ENCODE peak calls at places on chromosomes 7 and 10, in seven cellular contexts. X is GM23248, U is IMR-90, T is GM12878, S is fibroblast of lung, I is trophoblast cell, Z is HCT116. C is an unnamed sample.

GRCh38 chr7:4712371-4713182 is 30.5 kb downstream of the FOXK1 start:
- DNase-seq in T (no peak), I (peak; percentile 11), S (peak; percentile 38), Z (no peak), U (peak; percentile 36), X (peak; percentile 77), C (peak; percentile 76)

GRCh38 chr7:111226800-111227199 is 135.9 kb downstream of the LRRN3 start:
- DNase-seq in T (no peak), S (no peak), X (no peak), Z (no peak), I (no peak), U (no peak), C (no peak)

GRCh38 chr10:88401671-88402347 is 181.3 kb downstream of the RNLS start:
- DNase-seq in Z (no peak), S (peak; percentile 54), T (no peak), X (peak; percentile 57), I (peak; percentile 39), U (peak; percentile 35), C (no peak)

GRCh38 chr7:31094271-31094670 is 42.2 kb downstream of the ADCYAP1R1 start:
- DNase-seq in T (no peak), Z (no peak), U (no peak), S (no peak), X (no peak), I (no peak), C (no peak)

GRCh38 chr10:35083242-35083641 is 6.9 kb downstream of the CUL2 start:
- DNase-seq in X (no peak), T (no peak), S (no peak), U (no peak), I (no peak), Z (no peak), C (no peak)

GRCh38 chr10:5479481-5480161 is 19.7 kb downstream of the CALML5 start:
- DNase-seq in I (no peak), X (no peak), S (no peak), Z (no peak), T (no peak), U (no peak), C (no peak)

GRCh38 chr7:46616636-46617035 is 695.6 kb upstream of the IGFBP3 start:
- DNase-seq in X (peak; percentile 20), Z (no peak), S (no peak), U (peak; percentile 34), T (no peak), I (no peak), C (peak; percentile 16)

GRCh38 chr10:12140038-12140437 is 10.6 kb downstream of the SEC61A2 start:
- DNase-seq in Z (no peak), S (no peak), I (no peak), T (no peak), U (no peak), X (no peak), C (no peak)

GRCh38 chr7:2063562-2064360 is 169.0 kb downstream of the MAD1L1 start:
- DNase-seq in U (peak; percentile 17), S (peak; percentile 27), T (no peak), X (peak; percentile 58), I (no peak), Z (no peak), C (peak; percentile 45)

GRCh38 chr10:118423800-118424479 is 81.8 kb upstream of the FAM204A start:
- DNase-seq in S (peak; percentile 81), I (peak; percentile 97), Z (peak; percentile 98), U (peak; percentile 81), T (no peak), X (peak; percentile 97), C (peak; percentile 77)

GRCh38 chr10:133442191-133442966 is 11.4 kb upstream of the SCART1 start:
- DNase-seq in U (no peak), I (no peak), T (no peak), Z (no peak), S (no peak), X (no peak), C (no peak)

GRCh38 chr7:1885465-1886226 is 215.6 kb downstream of the ELFN1 start:
- DNase-seq in I (no peak), U (no peak), X (no peak), S (no peak), Z (no peak), T (no peak), C (no peak)

DNA sequence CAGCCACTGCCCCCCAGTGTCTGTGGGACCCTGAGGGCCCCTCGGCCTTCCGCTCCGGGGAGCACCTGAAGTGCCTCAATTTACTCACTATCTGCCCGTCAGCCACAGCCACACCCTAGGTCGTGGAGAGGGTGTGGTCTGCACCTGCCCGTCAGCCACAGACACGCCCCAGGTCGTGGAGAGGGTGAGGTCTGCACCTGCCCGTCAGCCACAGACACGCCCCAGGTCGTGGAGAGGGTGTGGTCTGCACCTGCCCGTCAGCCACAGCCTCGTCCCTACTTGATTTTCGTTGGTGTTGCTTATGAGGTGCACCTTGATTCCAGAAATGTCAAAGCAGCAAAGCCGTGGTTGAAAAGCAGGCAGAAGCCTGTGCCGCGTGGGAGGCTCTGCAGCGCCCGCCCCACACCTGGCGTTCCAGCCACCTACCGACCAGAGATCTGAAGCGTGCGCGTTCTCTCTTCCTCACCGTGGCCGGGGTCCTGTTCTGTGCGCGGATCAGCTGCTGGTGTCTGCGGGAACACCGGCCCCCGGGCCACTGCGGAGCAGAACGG is 101.6 kb downstream of the DYNC2I1 start:
- DNase-seq in T (no peak), I (no peak), Z (no peak), X (no peak), S (no peak), U (no peak), C (peak; percentile 61)
- H3K9ac ChIP-seq in T (no peak overlapping the region), I (no peak overlapping the region), Z (no peak overlapping the region), X (no peak overlapping the region), S (no peak overlapping the region), U (no peak overlapping the region), C (no peak overlapping the region)

GRCh38 chr10:58590924-58591323 is 78.3 kb downstream of the BICC1 start:
- DNase-seq in S (no peak), X (peak; percentile 36), I (no peak), T (no peak), U (peak; percentile 44), Z (no peak), C (no peak)

GRCh38 chr10:58590152-58590551 is 77.5 kb downstream of the BICC1 start:
- DNase-seq in I (no peak), Z (no peak), U (peak; percentile 99), T (no peak), X (peak; percentile 97), S (peak; percentile 98), C (peak; percentile 84)

GRCh38 chr10:58587676-58588075 is 75.0 kb downstream of the BICC1 start:
- DNase-seq in T (no peak), I (no peak), X (no peak), Z (no peak), U (no peak), S (no peak), C (peak; percentile 16)

GRCh38 chr10:58586282-58586681 is 73.6 kb downstream of the BICC1 start:
- DNase-seq in U (no peak), S (no peak), T (no peak), Z (no peak), X (no peak), I (no peak), C (no peak)

DNA sequence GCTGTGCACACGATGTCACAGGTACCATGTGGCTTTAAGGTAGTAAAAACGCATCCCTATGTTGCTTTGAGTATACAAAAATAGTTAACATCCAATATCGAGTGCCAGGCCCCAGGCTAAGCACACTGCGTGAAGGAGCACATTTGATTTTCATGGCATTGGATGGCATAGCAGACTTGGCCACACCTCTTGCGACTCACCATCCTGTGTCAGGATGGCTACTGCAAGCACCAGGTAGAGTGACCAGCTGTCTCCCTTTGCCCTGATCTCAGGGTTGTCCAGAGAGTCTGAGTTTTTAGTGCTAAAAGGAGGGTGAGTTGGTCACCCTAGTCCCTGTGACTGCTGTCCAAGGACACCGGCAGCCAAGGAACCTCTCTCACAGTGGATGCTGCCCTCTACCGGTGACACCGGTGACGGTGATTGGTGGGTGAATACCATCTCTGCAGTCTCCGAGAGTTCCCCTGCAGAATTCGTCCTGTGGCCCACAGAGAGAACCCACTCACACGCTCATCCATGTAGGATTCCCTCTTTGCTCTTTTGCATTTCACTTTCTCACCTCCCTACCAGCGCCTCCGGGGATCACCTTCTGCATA is 76.1 kb downstream of the BICC1 start:
- DNase-seq in I (peak; percentile 26), S (no peak), T (no peak), Z (no peak), X (no peak), U (no peak), C (peak; percentile 58)
- H3K4me2 ChIP-seq in I (no peak overlapping the region), S (no peak overlapping the region), T (no peak overlapping the region), Z (no peak overlapping the region), X (no peak overlapping the region), U (no peak overlapping the region), C (no peak overlapping the region)

DNA sequence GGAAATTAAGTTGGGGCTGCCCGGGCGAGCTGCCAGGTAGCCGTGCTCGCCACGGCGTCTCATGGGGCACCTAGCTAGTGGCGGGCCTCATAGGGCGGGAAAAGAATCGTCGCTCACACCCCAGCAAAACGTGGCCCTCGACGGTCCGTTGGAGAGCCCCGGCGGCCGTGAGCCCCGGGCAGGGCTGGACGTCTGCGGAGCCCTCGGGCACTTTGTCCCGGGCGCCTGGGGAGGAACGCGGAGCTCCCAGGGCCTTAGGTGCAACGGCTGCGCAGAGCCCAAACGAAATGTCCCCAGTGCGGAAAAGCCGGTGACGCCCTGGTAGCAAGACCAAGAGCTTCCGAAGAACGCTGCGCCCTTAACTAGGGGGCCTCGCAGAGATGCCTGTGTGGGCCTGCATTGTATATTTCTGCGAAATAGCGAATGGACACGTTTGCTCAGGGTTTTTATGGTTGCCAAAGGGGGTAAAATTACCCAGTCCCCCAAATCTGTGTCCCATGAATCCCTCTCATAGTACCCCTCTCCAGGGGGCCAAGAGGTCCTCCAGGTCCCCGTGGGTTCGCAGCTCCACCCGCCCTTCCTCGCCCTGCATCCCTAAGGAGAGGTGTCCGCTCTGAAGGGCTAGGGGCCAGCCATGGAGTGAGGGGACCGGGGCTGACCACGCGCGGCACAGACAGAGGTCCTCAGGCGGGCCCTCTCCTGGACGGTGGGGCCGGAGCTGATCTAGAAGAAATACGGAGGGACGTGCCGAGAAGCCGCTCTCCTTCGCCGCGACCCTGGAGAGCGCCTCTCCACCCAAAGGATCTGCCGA is 1.0 kb upstream of the SFMBT2 start:
- DNase-seq in T (no peak), I (no peak), X (no peak), S (no peak), Z (no peak), U (no peak), C (no peak)
- H3K9ac ChIP-seq in T (peak overlapping the region; percentile 89), I (no peak overlapping the region), X (no peak overlapping the region), S (no peak overlapping the region), Z (no peak overlapping the region), U (no peak overlapping the region), C (no peak overlapping the region)

DNA sequence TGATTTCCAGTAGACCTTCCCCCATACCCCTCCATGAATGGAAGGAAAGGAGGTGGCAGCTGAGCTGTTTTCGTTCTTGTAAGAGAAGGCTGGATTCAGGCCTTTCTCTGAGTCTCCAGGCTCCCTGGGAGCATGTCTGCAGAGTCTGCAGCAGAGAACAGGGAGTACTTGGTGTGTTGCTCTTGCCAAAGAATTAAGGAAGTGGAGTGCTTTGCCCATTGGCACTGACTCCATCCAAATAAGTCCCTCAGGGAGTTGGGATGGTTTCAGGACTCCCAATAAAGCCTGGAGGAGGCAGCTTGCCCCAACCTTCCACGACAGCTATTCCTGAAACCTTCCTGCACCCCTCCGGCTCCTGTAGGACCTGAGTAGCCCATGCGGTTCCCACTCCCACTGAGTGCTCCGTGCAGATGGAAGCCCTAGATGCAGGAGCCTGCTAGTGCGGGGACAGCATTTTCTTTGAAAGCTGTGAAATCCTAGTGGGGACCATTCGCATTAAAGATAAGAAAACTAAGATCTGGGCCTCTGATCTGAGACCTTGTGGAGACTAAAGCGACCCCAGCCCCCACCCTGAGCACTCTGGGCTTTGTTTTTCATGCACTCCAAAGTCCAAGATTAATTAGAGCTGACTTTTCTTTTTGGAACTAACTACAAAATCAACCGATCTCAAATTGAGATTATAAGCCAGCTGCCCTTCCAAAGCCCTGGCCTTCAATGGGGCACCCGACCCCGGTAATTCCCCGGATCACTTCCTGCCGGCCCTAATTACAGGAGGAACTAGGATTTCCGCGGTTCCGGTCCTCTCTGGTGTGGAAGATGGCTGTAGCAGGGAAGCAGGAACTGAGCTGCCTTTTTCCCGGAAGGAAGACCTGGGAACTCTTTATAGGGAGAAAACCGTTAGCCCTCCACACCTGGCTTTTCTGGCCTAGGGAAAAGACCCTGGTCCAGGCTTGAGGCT is 110.1 kb downstream of the COL13A1 start:
- DNase-seq in I (no peak), S (peak; percentile 22), T (no peak), U (no peak), Z (no peak), X (no peak), C (no peak)
- H3K4me2 ChIP-seq in I (no peak overlapping the region), S (no peak overlapping the region), T (no peak overlapping the region), U (no peak overlapping the region), Z (no peak overlapping the region), X (no peak overlapping the region), C (no peak overlapping the region)

C was measured in PC-3.